ENCODE peak calls at places on chromosome 11, in five cellular contexts. M is A549, S is foreskin keratinocyte, Z is ovary, O is pancreas. A is an unnamed sample.

GRCh38 chr11:122843281-122844150 is 5.2 kb downstream of the CRTAM start:
- DNase-seq in S (no peak), O (no peak), M (no peak), Z (no peak), A (no peak)

GRCh38 chr11:133038850-133039249 is 493.5 kb downstream of the OPCML start:
- DNase-seq in S (no peak), M (no peak), O (no peak), Z (no peak), A (no peak)

GRCh38 chr11:116446542-116446941 is 326.2 kb downstream of the BUD13 start:
- DNase-seq in S (no peak), M (no peak), O (no peak), Z (no peak), A (no peak)

GRCh38 chr11:46668480-46669085 is 31.8 kb downstream of the ARHGAP1 start:
- DNase-seq in Z (no peak), M (no peak), O (no peak), S (no peak), A (no peak)

GRCh38 chr11:125071408-125071807 is 8.3 kb downstream of the SLC37A2 start:
- DNase-seq in M (no peak), O (no peak), S (no peak), Z (peak; percentile 20), A (no peak)

GRCh38 chr11:83257638-83258229 is 28.4 kb downstream of the CCDC90B start:
- DNase-seq in Z (no peak), M (no peak), S (peak; percentile 2), O (no peak), A (peak; percentile 27)

GRCh38 chr11:66411323-66411722 is 9.5 kb upstream of the NPAS4 start:
- DNase-seq in Z (no peak), O (no peak), S (no peak), M (no peak), A (no peak)

GRCh38 chr11:93784935-93785360 is 866 bp downstream of the MED17 start:
- DNase-seq in Z (no peak), M (no peak), O (no peak), S (no peak), A (peak; percentile 7)

GRCh38 chr11:64102005-64102738 is 63.7 kb downstream of the MACROD1 start:
- DNase-seq in S (no peak), O (no peak), Z (no peak), M (no peak), A (no peak)

GRCh38 chr11:26188559-26188958 is 143.4 kb upstream of the ANO3 start:
- DNase-seq in M (no peak), Z (no peak), O (no peak), S (no peak), A (no peak)

GRCh38 chr11:111225871-111226270 is 19.7 kb upstream of the POU2AF2 start:
- DNase-seq in S (no peak), O (no peak), M (no peak), Z (no peak), A (no peak)

GRCh38 chr11:73028621-73029020 is 113.5 kb downstream of the FCHSD2 start:
- DNase-seq in S (no peak), M (no peak), Z (no peak), O (peak; percentile 16), A (no peak)

GRCh38 chr11:71300187-71300586 is 47.8 kb upstream of the SHANK2 start:
- DNase-seq in S (no peak), Z (no peak), M (no peak), O (no peak), A (no peak)

GRCh38 chr11:44589301-44589700 is 23.8 kb downstream of the CD82 start:
- DNase-seq in S (no peak), M (no peak), O (no peak), Z (no peak), A (no peak)

GRCh38 chr11:64905516-64906313 is 11.3 kb downstream of the ATG2A start:
- DNase-seq in M (no peak), Z (no peak), S (no peak), O (no peak), A (no peak)

GRCh38 chr11:130435671-130436070 is 7.3 kb upstream of the ADAMTS8 start:
- DNase-seq in M (no peak), S (peak; percentile 64), O (no peak), Z (no peak), A (no peak)

GRCh38 chr11:12775955-12776354 is 101.7 kb downstream of the TEAD1 start:
- DNase-seq in S (no peak), M (no peak), Z (no peak), O (no peak), A (no peak)

GRCh38 chr11:108403072-108403471 is 64.3 kb downstream of the C11orf65 start:
- DNase-seq in O (no peak), Z (no peak), M (no peak), S (no peak), A (no peak)

GRCh38 chr11:83285131-83285770 is 916 bp downstream of the CCDC90B start:
- DNase-seq in M (no peak), Z (no peak), O (no peak), S (no peak), A (no peak)

GRCh38 chr11:73230931-73231330 is 12.8 kb downstream of the P2RY2 start:
- DNase-seq in M (no peak), O (no peak), S (no peak), Z (peak; percentile 28), A (no peak)

GRCh38 chr11:78354741-78355705 is 62.6 kb downstream of the GAB2 start:
- DNase-seq in Z (no peak), S (no peak), O (no peak), M (no peak), A (no peak)

GRCh38 chr11:74055938-74056337 is 47.1 kb upstream of the UCP3 start:
- DNase-seq in M (peak; percentile 25), S (peak; percentile 8), O (no peak), Z (no peak), A (peak; percentile 30)

GRCh38 chr11:40118780-40119179 is 1340.7 kb downstream of the LRRC4C start:
- DNase-seq in S (no peak), M (no peak), O (no peak), Z (no peak), A (no peak)

GRCh38 chr11:45485070-45485716 is 180.2 kb downstream of the CHST1 start:
- DNase-seq in S (no peak), O (no peak), M (peak; percentile 14), Z (no peak), A (no peak)

GRCh38 chr11:12165237-12165875 is 55.0 kb downstream of the MICAL2 start:
- DNase-seq in S (no peak), O (no peak), M (no peak), Z (no peak), A (no peak)

GRCh38 chr11:106493751-106494150 is 416.3 kb downstream of the AASDHPPT start:
- DNase-seq in O (no peak), M (no peak), S (no peak), Z (no peak), A (no peak)

GRCh38 chr11:108559904-108560303 is 33.7 kb downstream of the EXPH5 start:
- DNase-seq in M (no peak), O (no peak), Z (no peak), S (no peak), A (no peak)

GRCh38 chr11:74449369-74449931 is 17.9 kb downstream of the KCNE3 start:
- DNase-seq in Z (no peak), O (peak; percentile 67), S (peak; percentile 25), M (peak; percentile 68), A (peak; percentile 50)

GRCh38 chr11:255816-256215 is 19.0 kb downstream of the PSMD13 start:
- DNase-seq in Z (no peak), S (no peak), M (no peak), O (no peak), A (no peak)

DNA sequence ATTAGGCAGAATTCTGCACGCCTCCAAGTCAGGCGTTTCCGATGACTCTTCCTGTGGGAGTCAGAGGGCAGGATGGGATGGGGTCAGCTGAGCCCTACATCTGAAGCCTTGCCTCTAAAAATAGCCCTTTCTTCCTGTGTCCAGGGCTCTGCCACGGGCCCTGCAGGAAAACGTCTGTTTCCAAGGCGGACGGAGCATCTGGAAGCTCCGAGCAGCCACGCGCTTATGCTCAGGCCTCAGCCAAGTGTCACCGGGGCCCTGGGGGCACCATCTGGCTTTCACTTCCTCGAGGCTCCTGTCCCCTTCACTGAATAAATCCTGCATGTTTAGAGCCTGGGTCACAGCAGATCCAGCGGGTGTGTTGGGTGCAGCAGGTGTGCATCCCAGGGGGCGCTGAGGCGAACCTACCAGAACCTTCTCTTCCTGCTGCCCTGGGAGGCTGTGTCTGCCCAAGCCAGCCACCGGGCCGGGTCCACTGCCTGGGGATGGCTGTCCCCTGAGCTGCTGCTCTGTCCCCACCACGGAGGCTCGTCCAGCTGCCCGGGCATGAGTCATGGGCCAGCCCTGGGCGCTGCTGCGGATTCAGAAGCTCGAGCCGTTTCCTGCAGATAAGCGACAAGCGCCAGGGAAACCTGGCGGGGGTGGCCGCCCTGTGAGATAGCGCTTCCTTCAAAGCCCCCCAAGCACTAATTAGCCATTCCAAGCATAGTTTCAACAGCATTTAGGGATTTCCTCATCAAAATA is 32.0 kb upstream of the LINC01488 start:
- DNase-seq in S (no peak), Z (no peak), M (no peak), O (no peak), A (no peak)
- TF ChIP-seq CTCF in S (no peak), Z (no peak), M (no peak), O (no peak), A (no peak)

GRCh38 chr11:20363149-20363499 is 390 bp upstream of the HTATIP2 start:
- DNase-seq in M (no peak), O (no peak), S (no peak), Z (no peak), A (no peak)
- H3K27ac ChIP-seq in M (peak overlapping the region; percentile 92), O (peak overlapping the region; percentile 85), S (peak overlapping the region; percentile 95), Z (no peak overlapping the region), A (peak overlapping the region; percentile 85)

GRCh38 chr11:41660585-41660984 is 201.1 kb upstream of the LRRC4C start:
- DNase-seq in O (no peak), M (no peak), Z (no peak), S (no peak), A (no peak)
- TF ChIP-seq CTCF in O (no peak), M (no peak), Z (no peak), S (peak; percentile 36), A (no peak)

DNA sequence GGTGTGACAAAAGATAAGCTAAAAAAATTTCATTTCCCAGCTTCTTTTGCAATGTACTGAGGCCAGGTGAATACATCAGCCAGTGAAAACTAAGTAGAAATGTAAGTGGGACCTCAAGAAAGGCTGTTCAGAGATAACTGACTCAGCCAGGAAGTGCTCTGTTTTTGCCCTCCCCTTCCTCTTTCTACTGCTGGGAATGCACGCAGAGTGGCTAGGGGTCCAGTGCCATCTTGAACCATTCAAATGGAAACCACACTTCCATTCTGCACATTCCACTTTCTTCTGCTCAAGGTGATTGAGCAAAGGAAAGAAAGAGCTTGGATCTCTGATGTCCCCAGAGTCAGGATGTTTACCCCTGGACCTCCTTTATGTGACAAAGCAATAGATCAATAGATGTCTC is 27.8 kb upstream of the LMO2 start:
- DNase-seq in S (no peak), O (no peak), Z (no peak), M (no peak), A (no peak)
- H3K27ac ChIP-seq in S (no peak overlapping the region), O (no peak overlapping the region), Z (no peak overlapping the region), M (no peak overlapping the region), A (no peak overlapping the region)

GRCh38 chr11:36055356-36055755 is 111.5 kb downstream of the LDLRAD3 start:
- DNase-seq in O (no peak), S (no peak), Z (no peak), M (no peak), A (no peak)

GRCh38 chr11:36053314-36053713 is 109.5 kb downstream of the LDLRAD3 start:
- DNase-seq in M (no peak), S (no peak), O (no peak), Z (no peak), A (no peak)

GRCh38 chr11:36056160-36056751 is 112.4 kb downstream of the LDLRAD3 start:
- DNase-seq in O (peak; percentile 30), Z (peak; percentile 49), M (peak; percentile 25), S (no peak), A (no peak)

GRCh38 chr11:36054628-36055027 is 110.8 kb downstream of the LDLRAD3 start:
- DNase-seq in O (no peak), S (no peak), M (no peak), Z (no peak), A (no peak)

GRCh38 chr11:36053901-36054300 is 110.0 kb downstream of the LDLRAD3 start:
- DNase-seq in M (no peak), S (no peak), O (no peak), Z (no peak), A (no peak)
- TF ChIP-seq CTCF in M (no peak), S (no peak), O (no peak), Z (peak; percentile 8), A (no peak)